ENCODE peak calls at places on chromosomes 13 and 19, in four cellular contexts. O, I, F and S are unnamed samples.

GRCh38 chr19:279656-280055 is 11.5 kb downstream of the PLPP2 start:
- DNase-seq in O (no peak), I (no peak), F (no peak), S (no peak)

GRCh38 chr19:13162749-13163608 is 12.8 kb downstream of the IER2 start:
- DNase-seq in O (peak; percentile 97), I (peak; percentile 89), F (no peak), S (peak; percentile 82)

GRCh38 chr13:39209731-39210633 is 171.7 kb downstream of the NHLRC3 start:
- DNase-seq in O (peak; percentile 11), I (no peak), F (no peak), S (no peak)

GRCh38 chr19:18100710-18101109 is 3.1 kb downstream of the MAST3 start:
- DNase-seq in O (no peak), I (no peak), F (no peak), S (peak; percentile 38)

GRCh38 chr13:23666576-23666975 is 96.4 kb downstream of the TNFRSF19 start:
- DNase-seq in O (peak; percentile 91), I (no peak), F (no peak), S (no peak)

GRCh38 chr13:46478641-46479040 is 74.3 kb upstream of the LRCH1 start:
- DNase-seq in O (no peak), I (no peak), F (no peak), S (no peak)

GRCh38 chr19:13181747-13182388 is 31.7 kb downstream of the IER2 start:
- DNase-seq in O (peak; percentile 64), I (no peak), F (no peak), S (peak; percentile 47)

GRCh38 chr19:33595783-33596182 is 26.0 kb upstream of the CHST8 start:
- DNase-seq in O (no peak), I (no peak), F (no peak), S (no peak)

GRCh38 chr13:33610471-33611015 is 207.4 kb upstream of the RFC3 start:
- DNase-seq in O (no peak), I (peak; percentile 81), F (no peak), S (peak; percentile 83)

GRCh38 chr19:44927746-44928145 is 13.3 kb downstream of the APOC1 start:
- DNase-seq in O (peak; percentile 59), I (no peak), F (no peak), S (no peak)

GRCh38 chr19:48938256-48938655 is 4.8 kb downstream of the DHDH start:
- DNase-seq in O (no peak), I (no peak), F (no peak), S (no peak)